ENCODE peak calls at places on chromosomes 4 and X, in seven cellular contexts. M, N, R, Y, O, D and J are unnamed samples.

GRCh38 chrX:16997313-16997712 is 50.9 kb downstream of the REPS2 start:
- DNase-seq in D (no peak), Y (no peak), M (no peak), N (no peak), O (no peak), R (no peak), J (no peak)

GRCh38 chr4:152674359-152674758 is 5.4 kb downstream of the TMEM154 start:
- DNase-seq in O (no peak), N (no peak), M (no peak), D (no peak), R (no peak), Y (no peak), J (no peak)

GRCh38 chr4:8730159-8730558 is 137.6 kb downstream of the CPZ start:
- DNase-seq in R (no peak), M (no peak), O (peak), Y (no peak), D (no peak), N (no peak), J (peak)

GRCh38 chr4:139214039-139214534 is 37.1 kb upstream of the ELF2 start:
- DNase-seq in O (peak), R (no peak), Y (no peak), D (peak), N (no peak), M (no peak), J (peak)

GRCh38 chr4:167544391-167544790 is 310.1 kb upstream of the SPOCK3 start:
- DNase-seq in N (no peak), D (no peak), M (no peak), R (no peak), Y (no peak), O (no peak), J (no peak)

GRCh38 chr4:19494958-19495357 is 756.7 kb upstream of the SLIT2 start:
- DNase-seq in M (no peak), O (no peak), N (peak), Y (no peak), D (peak), R (no peak), J (no peak)

GRCh38 chr4:179836179-179837075 is 2394.2 kb upstream of the AGA start:
- DNase-seq in N (peak), M (no peak), O (no peak), D (no peak), R (no peak), Y (no peak), J (no peak)

GRCh38 chrX:65601530-65602281 is 65.7 kb upstream of the MSN start:
- DNase-seq in N (peak), O (peak), M (peak), R (peak), Y (peak), D (peak), J (peak)

GRCh38 chrX:108437789-108438623 is at the start of gene COL4A6:
- DNase-seq in N (no peak), Y (no peak), R (no peak), O (no peak), M (no peak), D (peak), J (no peak)

GRCh38 chr4:8252301-8253173 is 17.0 kb upstream of the HTRA3 start:
- DNase-seq in N (peak), O (no peak), Y (no peak), D (no peak), M (no peak), R (no peak), J (no peak)

GRCh38 chr4:38583102-38583501 is 80.9 kb upstream of the KLF3 start:
- DNase-seq in R (no peak), D (no peak), Y (no peak), N (no peak), M (no peak), O (no peak), J (no peak)

GRCh38 chr4:80711956-80712355 is 318.6 kb upstream of the BMP3 start:
- DNase-seq in O (no peak), R (no peak), N (peak), Y (no peak), D (peak), M (no peak), J (no peak)

GRCh38 chr4:178665916-178666315 is 1223.7 kb upstream of the AGA start:
- DNase-seq in Y (no peak), R (no peak), N (no peak), D (no peak), M (no peak), O (no peak), J (no peak)

GRCh38 chrX:18674417-18674787 is 2.5 kb upstream of the RS1 start:
- DNase-seq in N (no peak), O (peak), M (no peak), D (no peak), Y (peak), R (peak), J (no peak)

GRCh38 chrX:155755706-155756337 is 125.3 kb upstream of the VAMP7 start:
- DNase-seq in R (no peak), O (no peak), D (no peak), Y (no peak), N (no peak), M (no peak), J (no peak)

GRCh38 chr4:56050584-56050983 is 101.8 kb downstream of the CEP135 start:
- DNase-seq in O (no peak), M (no peak), Y (no peak), R (no peak), D (no peak), N (no peak), J (no peak)

GRCh38 chrX:30570505-30570904 is 7.1 kb downstream of the TASL start:
- DNase-seq in N (peak), R (no peak), O (no peak), D (peak), Y (no peak), M (no peak), J (no peak)

GRCh38 chr4:100462206-100462605 is 55.6 kb downstream of the EMCN start:
- DNase-seq in M (no peak), O (no peak), Y (no peak), R (no peak), N (peak), D (peak), J (no peak)

GRCh38 chrX:129706395-129707072 is 32.2 kb upstream of the XPNPEP2 start:
- DNase-seq in O (peak), N (no peak), M (no peak), D (no peak), R (no peak), Y (no peak), J (no peak)

GRCh38 chr4:150116506-150116905 is 38.3 kb downstream of the DCLK2 start:
- DNase-seq in Y (no peak), D (peak), N (no peak), O (no peak), M (no peak), R (no peak), J (no peak)

GRCh38 chrX:31633349-31633748 is 561.5 kb upstream of the FTHL17 start:
- DNase-seq in Y (no peak), N (no peak), D (no peak), M (no peak), O (no peak), R (no peak), J (no peak)

GRCh38 chr4:13653356-13653755 is 25.8 kb upstream of the BOD1L1 start:
- DNase-seq in R (no peak), D (no peak), Y (no peak), N (no peak), M (no peak), O (no peak), J (no peak)

GRCh38 chrX:36983831-36984230 is 24.3 kb upstream of the FAM47C start:
- DNase-seq in Y (no peak), O (no peak), D (no peak), M (no peak), R (no peak), N (no peak), J (no peak)

GRCh38 chrX:153438522-153438921 is 7.3 kb downstream of the TREX2 start:
- DNase-seq in Y (no peak), M (no peak), R (no peak), N (peak), O (peak), D (peak), J (no peak)

GRCh38 chr4:169337510-169337909 is 66.8 kb upstream of the SH3RF1 start:
- DNase-seq in Y (no peak), O (no peak), D (peak), M (no peak), R (no peak), N (peak), J (no peak)

GRCh38 chrX:53330331-53330730 is 48.9 kb upstream of the IQSEC2 start:
- DNase-seq in N (no peak), O (no peak), Y (no peak), D (no peak), R (no peak), M (no peak), J (no peak)

GRCh38 chr4:148101235-148101634 is 341.0 kb downstream of the NR3C2 start:
- DNase-seq in R (no peak), D (no peak), O (no peak), Y (no peak), M (no peak), N (no peak), J (no peak)

GRCh38 chrX:153387987-153388721 is 13.0 kb downstream of the PNMA6E start:
- DNase-seq in Y (no peak), R (no peak), D (no peak), O (peak), M (no peak), N (no peak), J (no peak)